ENCODE peak calls at places on chromosomes 4 and X, in eight cellular contexts. B is fibroblast of mammary gland; V is astrocyte of the spinal cord; D is psoas muscle; I is GM23338; P is GM12878; C is breast epithelium; A is CD8-positive, alpha-beta T cell. Z is an unnamed sample.

GRCh38 chrX:40056420-40056819 is 41.3 kb downstream of the BCOR start:
- DNase-seq in D (no peak), B (no peak), C (no peak), P (peak), I (no peak), V (no peak), A (no peak), Z (no peak)

GRCh38 chrX:110125435-110125834 is 122.5 kb downstream of the TMEM164 start:
- DNase-seq in P (no peak), V (peak), B (no peak), C (no peak), A (no peak), I (peak), D (no peak), Z (peak)

GRCh38 chrX:136030357-136031225 is 45.4 kb downstream of the SLC9A6 start:
- DNase-seq in P (no peak), D (peak), B (peak), I (no peak), A (no peak), V (peak), C (no peak), Z (peak)

GRCh38 chr4:138410266-138410665 is 168.1 kb upstream of the SLC7A11 start:
- DNase-seq in I (no peak), P (no peak), C (no peak), V (no peak), B (no peak), D (no peak), A (no peak), Z (no peak)

GRCh38 chr4:110172972-110173371 is 25.4 kb downstream of the ELOVL6 start:
- DNase-seq in B (no peak), C (no peak), D (no peak), A (no peak), V (no peak), I (no peak), P (no peak), Z (no peak)

GRCh38 chr4:182929296-182929695 is 12.1 kb upstream of the DCTD start:
- DNase-seq in I (no peak), V (peak), B (peak), C (no peak), D (no peak), P (no peak), A (no peak), Z (peak)

GRCh38 chrX:133670394-133670793 is 255.1 kb upstream of the GPC4 start:
- DNase-seq in P (peak), C (no peak), A (no peak), V (peak), B (peak), I (peak), D (no peak), Z (peak)

GRCh38 chr4:17276821-17277220 is 235.1 kb downstream of the QDPR start:
- DNase-seq in D (peak), I (no peak), A (no peak), C (no peak), B (peak), V (peak), P (no peak), Z (peak)

GRCh38 chr4:148216321-148216720 is 225.9 kb downstream of the NR3C2 start:
- DNase-seq in C (no peak), B (no peak), I (no peak), D (no peak), A (no peak), V (no peak), P (no peak), Z (no peak)

GRCh38 chr4:148211533-148211932 is 230.7 kb downstream of the NR3C2 start:
- DNase-seq in V (no peak), A (no peak), B (no peak), I (no peak), D (no peak), P (no peak), C (no peak), Z (no peak)

GRCh38 chr4:148214529-148215166 is 227.6 kb downstream of the NR3C2 start:
- DNase-seq in I (peak), D (peak), V (no peak), A (no peak), C (peak), B (peak), P (no peak), Z (no peak)

GRCh38 chr4:148215202-148215601 is 227.0 kb downstream of the NR3C2 start:
- DNase-seq in A (no peak), D (no peak), B (no peak), I (no peak), C (no peak), V (no peak), P (no peak), Z (no peak)

GRCh38 chr4:148216866-148217814 is 225.1 kb downstream of the NR3C2 start:
- DNase-seq in D (no peak), C (no peak), I (no peak), B (no peak), A (no peak), V (peak), P (peak), Z (no peak)
- H3K4me3 ChIP-seq in D (peak), C (peak), I (no peak), B (no peak), A (peak), V (no peak), P (no peak), Z (no peak)

DNA sequence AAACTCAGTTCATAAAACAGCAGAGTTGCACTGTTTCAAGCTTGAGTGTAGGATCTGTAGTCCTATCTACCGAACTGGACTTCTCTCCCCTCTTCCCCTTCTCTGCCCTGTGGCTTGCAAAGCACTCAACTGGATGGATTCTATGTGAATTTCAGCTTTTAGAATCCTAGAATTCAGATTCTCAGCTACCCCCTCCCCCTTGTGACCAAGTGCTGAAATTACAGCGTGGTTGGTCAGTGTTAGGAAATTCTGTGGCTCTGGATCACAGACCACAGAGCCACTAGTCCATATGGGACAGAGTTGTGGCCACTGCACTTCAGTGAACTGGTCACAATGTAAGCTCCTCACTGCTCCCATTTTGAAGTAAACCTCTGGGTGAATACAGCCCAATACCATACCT is 64.6 kb upstream of the TRPC5 start:
- DNase-seq in D (no peak), A (no peak), C (no peak), V (no peak), P (no peak), B (peak), I (peak), Z (peak)
- TF ChIP-seq CTCF in D (no peak), A (no peak), C (no peak), V (peak), P (peak), B (peak), I (peak), Z (peak)

DNA sequence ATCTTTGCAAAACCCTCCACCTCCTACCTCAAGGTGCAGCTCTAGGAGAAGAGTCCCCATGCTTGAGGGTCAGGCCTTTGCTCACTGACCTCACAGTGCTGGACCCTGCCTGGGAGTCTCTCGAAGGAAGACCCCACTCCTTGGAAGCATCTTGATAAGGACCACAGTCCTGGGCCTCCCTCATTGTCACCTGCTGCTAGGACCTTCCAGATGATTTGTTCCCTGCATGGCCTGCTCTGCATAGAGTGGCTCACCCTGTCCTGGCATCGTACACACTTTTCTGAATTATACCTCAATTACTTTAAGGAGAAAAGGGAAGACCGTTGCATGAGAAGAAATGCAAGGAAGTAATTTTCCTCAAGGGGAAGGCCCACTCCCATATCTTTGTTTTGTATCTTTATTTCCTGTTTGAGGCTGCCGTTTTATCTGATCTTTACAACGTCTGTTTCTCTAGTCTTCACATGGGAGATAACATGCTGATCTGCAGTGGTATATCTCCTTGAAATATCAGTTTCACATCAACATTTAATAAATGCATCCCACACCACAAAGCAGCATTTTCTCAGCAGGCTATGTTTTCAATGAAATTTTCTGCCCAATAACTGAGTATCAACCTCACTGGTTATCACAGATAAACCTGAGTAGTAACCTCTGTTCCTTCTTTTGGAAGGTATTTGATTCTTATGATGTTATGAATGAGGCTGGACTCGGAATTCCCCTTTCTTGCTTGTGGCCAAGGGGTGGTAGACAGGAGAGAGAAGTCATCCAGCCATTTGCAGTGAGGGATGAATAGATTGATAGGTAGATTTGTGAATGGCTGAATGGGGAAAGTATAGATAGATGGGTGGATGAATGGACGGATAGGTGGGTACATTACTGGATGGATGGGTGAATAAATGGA is 15.0 kb upstream of the AKAP17A start:
- DNase-seq in I (no peak), B (no peak), P (no peak), A (no peak), D (no peak), C (no peak), V (no peak), Z (no peak)
- H3K4me3 ChIP-seq in I (no peak), B (no peak), P (no peak), A (no peak), D (no peak), C (no peak), V (no peak), Z (no peak)

DNA sequence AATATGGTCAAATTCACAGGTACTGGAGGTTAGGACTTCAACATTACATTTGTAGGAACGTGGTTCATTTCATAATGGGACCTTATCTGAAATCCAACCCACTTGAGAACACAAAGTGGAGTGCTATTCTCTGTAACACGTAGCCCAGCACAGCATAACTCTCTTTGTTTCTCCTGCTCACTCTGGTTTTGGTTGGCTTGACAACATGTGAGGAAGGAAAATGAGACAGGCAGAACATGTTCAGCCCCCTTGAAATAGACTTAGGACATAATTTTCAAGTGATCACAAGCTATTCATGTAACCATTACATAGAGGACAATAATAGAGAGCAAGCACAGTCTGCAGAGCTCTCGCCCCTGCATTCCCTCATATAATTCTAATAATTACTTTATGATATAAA is 115.1 kb upstream of the SMIM10 start:
- DNase-seq in D (no peak), C (no peak), A (no peak), P (no peak), I (no peak), V (no peak), B (no peak), Z (no peak)
- TF ChIP-seq CTCF in D (no peak), C (no peak), A (no peak), P (no peak), I (no peak), V (no peak), B (no peak), Z (no peak)

GRCh38 chr4:139734201-139734874 is 68.7 kb downstream of the MGST2 start:
- DNase-seq in P (no peak), V (peak), A (no peak), C (peak), B (peak), I (no peak), D (no peak), Z (peak)
- H3K4me3 ChIP-seq in P (no peak), V (peak), A (peak), C (peak), B (peak), I (peak), D (peak), Z (peak)

GRCh38 chrX:151510203-151510602 is 53.3 kb upstream of the PASD1 start:
- DNase-seq in P (no peak), A (no peak), D (no peak), I (no peak), C (no peak), V (no peak), B (no peak), Z (no peak)

GRCh38 chrX:151505796-151506195 is 57.7 kb upstream of the PASD1 start:
- DNase-seq in A (no peak), C (no peak), P (no peak), D (no peak), B (peak), V (no peak), I (peak), Z (no peak)
- TF ChIP-seq CTCF in A (no peak), C (no peak), P (peak), D (peak), B (peak), V (no peak), I (peak), Z (no peak)